ENCODE peak calls at places on chromosomes 4 and X, in four cellular contexts. One of them, this sample, is unnamed.
A peak's percentile ranks its signal among the peaks of the same experiment; 100 is the strongest.

GRCh38 chr4:152687974-152688599 is 8.3 kb upstream of the TMEM154 start:
- DNase-seq in ovary: no peak
- DNase-seq in heart left ventricle: peak; percentile 36
- DNase-seq in left ventricle myocardium inferior: peak; percentile 24
- DNase-seq in this sample: no peak

GRCh38 chrX:77453190-77453589 is 6.0 kb downstream of the FGF16 start:
- DNase-seq in ovary: no peak
- DNase-seq in left ventricle myocardium inferior: no peak
- DNase-seq in heart left ventricle: no peak
- DNase-seq in this sample: no peak

GRCh38 chr4:123849495-123849894 is 452.9 kb downstream of the SPRY1 start:
- DNase-seq in heart left ventricle: no peak
- DNase-seq in ovary: no peak
- DNase-seq in left ventricle myocardium inferior: no peak
- DNase-seq in this sample: no peak

GRCh38 chrX:149040873-149041535 is 464.1 kb downstream of the IDS start:
- DNase-seq in heart left ventricle: no peak
- DNase-seq in left ventricle myocardium inferior: no peak
- DNase-seq in ovary: no peak
- DNase-seq in this sample: no peak

GRCh38 chrX:12965390-12965940 is 9.4 kb upstream of the TMSB4X start:
- DNase-seq in heart left ventricle: no peak
- DNase-seq in left ventricle myocardium inferior: no peak
- DNase-seq in ovary: no peak
- DNase-seq in this sample: no peak

GRCh38 chr4:52100062-52100461 is 49.0 kb downstream of the SPATA18 start:
- DNase-seq in left ventricle myocardium inferior: no peak
- DNase-seq in ovary: no peak
- DNase-seq in heart left ventricle: no peak
- DNase-seq in this sample: no peak

GRCh38 chrX:123481908-123482873 is 250.7 kb downstream of the THOC2 start:
- DNase-seq in heart left ventricle: no peak
- DNase-seq in left ventricle myocardium inferior: no peak
- DNase-seq in ovary: no peak
- DNase-seq in this sample: no peak

GRCh38 chr4:65943076-65943475 is 272.8 kb upstream of the EPHA5 start:
- DNase-seq in heart left ventricle: no peak
- DNase-seq in ovary: no peak
- DNase-seq in left ventricle myocardium inferior: no peak
- DNase-seq in this sample: no peak

GRCh38 chr4:1711055-1711905 is 839 bp downstream of the SLBP start:
- DNase-seq in ovary: peak; percentile 61
- DNase-seq in left ventricle myocardium inferior: peak; percentile 50
- DNase-seq in heart left ventricle: peak; percentile 64
- DNase-seq in this sample: peak; percentile 38

GRCh38 chr4:24321151-24321550 is 263.2 kb downstream of the DHX15 start:
- DNase-seq in left ventricle myocardium inferior: no peak
- DNase-seq in ovary: no peak
- DNase-seq in heart left ventricle: no peak
- DNase-seq in this sample: no peak

GRCh38 chr4:173272314-173272713 is 61.8 kb downstream of the HMGB2 start:
- DNase-seq in left ventricle myocardium inferior: no peak
- DNase-seq in heart left ventricle: no peak
- DNase-seq in ovary: no peak
- DNase-seq in this sample: no peak

GRCh38 chr4:44629280-44629866 is 22.1 kb downstream of the YIPF7 start:
- DNase-seq in left ventricle myocardium inferior: no peak
- DNase-seq in ovary: no peak
- DNase-seq in heart left ventricle: no peak
- DNase-seq in this sample: no peak

GRCh38 chrX:150763810-150764209 is 70.6 kb downstream of the MTMR1 start:
- DNase-seq in ovary: no peak
- DNase-seq in heart left ventricle: no peak
- DNase-seq in left ventricle myocardium inferior: no peak
- DNase-seq in this sample: no peak

GRCh38 chr4:141246243-141246642 is 25.5 kb downstream of the ZNF330 start:
- DNase-seq in heart left ventricle: no peak
- DNase-seq in ovary: no peak
- DNase-seq in left ventricle myocardium inferior: no peak
- DNase-seq in this sample: no peak

GRCh38 chr4:186717556-186717955 is 6.1 kb downstream of the FAT1 start:
- DNase-seq in ovary: no peak
- DNase-seq in heart left ventricle: no peak
- DNase-seq in left ventricle myocardium inferior: no peak
- DNase-seq in this sample: no peak

GRCh38 chr4:186724048-186724860 is 598 bp upstream of the FAT1 start:
- DNase-seq in ovary: peak; percentile 69
- DNase-seq in left ventricle myocardium inferior: peak; percentile 56
- DNase-seq in heart left ventricle: peak; percentile 57
- DNase-seq in this sample: no peak

GRCh38 chr4:186722856-186723206 is 825 bp downstream of the FAT1 start:
- DNase-seq in heart left ventricle: no peak
- DNase-seq in left ventricle myocardium inferior: no peak
- DNase-seq in ovary: no peak
- DNase-seq in this sample: no peak

GRCh38 chr4:186723207-186724047 is at the start of gene FAT1:
- DNase-seq in left ventricle myocardium inferior: peak; percentile 73
- DNase-seq in ovary: peak; percentile 79
- DNase-seq in heart left ventricle: peak; percentile 73
- DNase-seq in this sample: no peak

GRCh38 chr4:186719925-186720694 is 3.5 kb downstream of the FAT1 start:
- DNase-seq in ovary: no peak
- DNase-seq in heart left ventricle: no peak
- DNase-seq in left ventricle myocardium inferior: no peak
- DNase-seq in this sample: no peak
- TF ChIP-seq CTCF in ovary: no peak
- TF ChIP-seq CTCF in heart left ventricle: peak; percentile 26
- TF ChIP-seq CTCF in left ventricle myocardium inferior: peak; percentile 35
- TF ChIP-seq CTCF in this sample: peak; percentile 34

GRCh38 chr4:80171251-80171650 is 26.1 kb upstream of the PRDM8 start:
- DNase-seq in ovary: no peak
- DNase-seq in left ventricle myocardium inferior: no peak
- DNase-seq in heart left ventricle: no peak
- DNase-seq in this sample: no peak

GRCh38 chr4:80172203-80172602 is 25.1 kb upstream of the PRDM8 start:
- DNase-seq in ovary: no peak
- DNase-seq in left ventricle myocardium inferior: no peak
- DNase-seq in heart left ventricle: no peak
- DNase-seq in this sample: no peak

GRCh38 chr4:80171656-80172055 is 25.6 kb upstream of the PRDM8 start:
- DNase-seq in left ventricle myocardium inferior: no peak
- DNase-seq in heart left ventricle: no peak
- DNase-seq in ovary: no peak
- DNase-seq in this sample: no peak

GRCh38 chr4:80173841-80174240 is 23.5 kb upstream of the PRDM8 start:
- DNase-seq in left ventricle myocardium inferior: no peak
- DNase-seq in ovary: no peak
- DNase-seq in heart left ventricle: no peak
- DNase-seq in this sample: no peak

DNA sequence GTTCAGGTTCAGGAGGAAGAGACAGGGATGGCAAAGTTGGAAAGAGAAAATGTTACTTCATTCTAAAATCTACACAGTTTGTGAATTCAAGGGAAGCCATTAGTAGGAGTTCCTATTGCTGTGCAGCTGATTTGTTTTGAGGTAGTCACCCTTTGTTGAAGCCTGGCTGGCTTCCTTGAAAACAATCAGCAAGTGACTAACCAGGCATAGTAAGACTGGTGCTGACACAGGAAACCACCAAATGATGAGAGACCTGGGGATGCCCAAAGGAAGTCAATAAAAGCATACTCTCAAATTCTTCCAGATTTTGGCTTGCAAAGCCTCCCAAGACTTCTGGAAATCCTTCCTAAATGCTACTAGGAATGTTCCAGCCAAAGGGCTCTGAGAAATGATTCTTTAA is 23.9 kb upstream of the PRDM8 start:
- DNase-seq in ovary: no peak
- DNase-seq in heart left ventricle: no peak
- DNase-seq in left ventricle myocardium inferior: no peak
- DNase-seq in this sample: no peak
- H3K4me1 ChIP-seq in ovary: no peaks in the 10 kb centered on the region
- H3K4me1 ChIP-seq in heart left ventricle: no peaks in the 10 kb centered on the region
- H3K4me1 ChIP-seq in left ventricle myocardium inferior: no peaks in the 10 kb centered on the region
- H3K4me1 ChIP-seq in this sample: peaks cover 9% of the 10 kb centered on the region

GRCh38 chr4:6955261-6955911 is 45.8 kb downstream of the TBC1D14 start:
- DNase-seq in ovary: no peak
- DNase-seq in left ventricle myocardium inferior: no peak
- DNase-seq in heart left ventricle: no peak
- DNase-seq in this sample: no peak

GRCh38 chr4:6957994-6958393 is 48.4 kb downstream of the TBC1D14 start:
- DNase-seq in heart left ventricle: no peak
- DNase-seq in left ventricle myocardium inferior: no peak
- DNase-seq in ovary: no peak
- DNase-seq in this sample: no peak

GRCh38 chr4:6957148-6957520 is 47.5 kb downstream of the TBC1D14 start:
- DNase-seq in ovary: no peak
- DNase-seq in heart left ventricle: no peak
- DNase-seq in left ventricle myocardium inferior: no peak
- DNase-seq in this sample: no peak

GRCh38 chr4:6956434-6957147 is 47.0 kb downstream of the TBC1D14 start:
- DNase-seq in ovary: no peak
- DNase-seq in heart left ventricle: no peak
- DNase-seq in left ventricle myocardium inferior: no peak
- DNase-seq in this sample: no peak

GRCh38 chr4:6956087-6956433 is 46.4 kb downstream of the TBC1D14 start:
- DNase-seq in ovary: no peak
- DNase-seq in heart left ventricle: no peak
- DNase-seq in left ventricle myocardium inferior: no peak
- DNase-seq in this sample: no peak
- H3K4me3 ChIP-seq in ovary: no peak overlapping the region
- H3K4me3 ChIP-seq in heart left ventricle: no peak overlapping the region
- H3K4me3 ChIP-seq in left ventricle myocardium inferior: no peak overlapping the region
- H3K4me3 ChIP-seq in this sample: no peak overlapping the region

GRCh38 chrX:116806288-116806802 is 343.6 kb upstream of the CT83 start:
- DNase-seq in left ventricle myocardium inferior: no peak
- DNase-seq in ovary: no peak
- DNase-seq in heart left ventricle: no peak
- DNase-seq in this sample: no peak
- TF ChIP-seq CTCF in left ventricle myocardium inferior: no peak
- TF ChIP-seq CTCF in ovary: no peak
- TF ChIP-seq CTCF in heart left ventricle: no peak
- TF ChIP-seq CTCF in this sample: no peak

GRCh38 chr4:151318310-151319006 is 6.9 kb downstream of the SH3D19 start:
- DNase-seq in heart left ventricle: no peak
- DNase-seq in ovary: no peak
- DNase-seq in left ventricle myocardium inferior: no peak
- DNase-seq in this sample: no peak
- H3K4me1 ChIP-seq in heart left ventricle: peaks cover 66% of the 10 kb centered on the region
- H3K4me1 ChIP-seq in ovary: peaks cover 27% of the 10 kb centered on the region
- H3K4me1 ChIP-seq in left ventricle myocardium inferior: peaks cover 98% of the 10 kb centered on the region
- H3K4me1 ChIP-seq in this sample: peaks cover 45% of the 10 kb centered on the region

GRCh38 chrX:67500617-67501016 is 43.2 kb upstream of the AR start:
- DNase-seq in ovary: no peak
- DNase-seq in left ventricle myocardium inferior: no peak
- DNase-seq in heart left ventricle: no peak
- DNase-seq in this sample: no peak
- H3K4me3 ChIP-seq in ovary: no peak overlapping the region
- H3K4me3 ChIP-seq in left ventricle myocardium inferior: no peak overlapping the region
- H3K4me3 ChIP-seq in heart left ventricle: no peak overlapping the region
- H3K4me3 ChIP-seq in this sample: no peak overlapping the region

GRCh38 chrX:23398570-23398969 is 63.9 kb downstream of the PTCHD1 start:
- DNase-seq in heart left ventricle: no peak
- DNase-seq in ovary: no peak
- DNase-seq in left ventricle myocardium inferior: no peak
- DNase-seq in this sample: no peak

GRCh38 chrX:23403849-23404248 is 69.2 kb downstream of the PTCHD1 start:
- DNase-seq in ovary: no peak
- DNase-seq in heart left ventricle: no peak
- DNase-seq in left ventricle myocardium inferior: no peak
- DNase-seq in this sample: no peak
- TF ChIP-seq CTCF in ovary: no peak
- TF ChIP-seq CTCF in heart left ventricle: no peak
- TF ChIP-seq CTCF in left ventricle myocardium inferior: no peak
- TF ChIP-seq CTCF in this sample: peak; percentile 24

GRCh38 chr4:12846368-12846767 is 637.8 kb downstream of the RAB28 start:
- DNase-seq in ovary: no peak
- DNase-seq in left ventricle myocardium inferior: no peak
- DNase-seq in heart left ventricle: no peak
- DNase-seq in this sample: no peak

DNA sequence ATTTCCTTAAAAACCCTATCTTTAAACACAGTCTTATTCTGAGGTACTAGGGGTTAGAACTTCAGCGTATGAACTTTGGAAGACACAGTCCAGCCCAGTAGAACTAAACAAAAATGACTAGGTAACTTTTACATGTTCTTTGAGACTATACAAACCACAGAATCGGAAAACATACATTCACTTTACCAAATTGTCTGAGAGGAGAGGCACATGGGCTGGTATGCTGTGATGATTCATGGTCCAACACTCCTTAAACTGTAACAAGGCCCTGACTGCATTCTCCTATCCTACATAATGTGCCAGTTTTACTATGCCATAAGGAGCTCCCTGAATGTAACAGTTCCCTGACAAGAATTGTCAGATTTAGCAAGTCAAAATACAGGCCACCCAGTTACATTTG is 640.0 kb downstream of the RAB28 start:
- DNase-seq in ovary: no peak
- DNase-seq in left ventricle myocardium inferior: no peak
- DNase-seq in heart left ventricle: no peak
- DNase-seq in this sample: no peak
- H3K4me1 ChIP-seq in ovary: no peaks in the 10 kb centered on the region
- H3K4me1 ChIP-seq in left ventricle myocardium inferior: no peaks in the 10 kb centered on the region
- H3K4me1 ChIP-seq in heart left ventricle: no peaks in the 10 kb centered on the region
- H3K4me1 ChIP-seq in this sample: no peaks in the 10 kb centered on the region

GRCh38 chrX:72714471-72714916 is 388 bp upstream of the PHKA1 start:
- DNase-seq in heart left ventricle: peak; percentile 62
- DNase-seq in ovary: peak; percentile 79
- DNase-seq in left ventricle myocardium inferior: peak; percentile 65
- DNase-seq in this sample: peak; percentile 46

GRCh38 chrX:72715546-72715945 is 1.4 kb upstream of the PHKA1 start:
- DNase-seq in ovary: no peak
- DNase-seq in left ventricle myocardium inferior: no peak
- DNase-seq in heart left ventricle: no peak
- DNase-seq in this sample: no peak

GRCh38 chrX:72716766-72717165 is 2.7 kb upstream of the PHKA1 start:
- DNase-seq in left ventricle myocardium inferior: no peak
- DNase-seq in ovary: no peak
- DNase-seq in heart left ventricle: no peak
- DNase-seq in this sample: no peak

GRCh38 chrX:72712094-72712755 is 1.9 kb downstream of the PHKA1 start:
- DNase-seq in ovary: no peak
- DNase-seq in heart left ventricle: no peak
- DNase-seq in left ventricle myocardium inferior: no peak
- DNase-seq in this sample: no peak

GRCh38 chrX:72713130-72713529 is 976 bp downstream of the PHKA1 start:
- DNase-seq in ovary: no peak
- DNase-seq in heart left ventricle: no peak
- DNase-seq in left ventricle myocardium inferior: no peak
- DNase-seq in this sample: no peak
- H3K4me3 ChIP-seq in ovary: peak overlapping the region; percentile 33
- H3K4me3 ChIP-seq in heart left ventricle: peak overlapping the region; percentile 59
- H3K4me3 ChIP-seq in left ventricle myocardium inferior: peak overlapping the region; percentile 68
- H3K4me3 ChIP-seq in this sample: peak overlapping the region; percentile 51

DNA sequence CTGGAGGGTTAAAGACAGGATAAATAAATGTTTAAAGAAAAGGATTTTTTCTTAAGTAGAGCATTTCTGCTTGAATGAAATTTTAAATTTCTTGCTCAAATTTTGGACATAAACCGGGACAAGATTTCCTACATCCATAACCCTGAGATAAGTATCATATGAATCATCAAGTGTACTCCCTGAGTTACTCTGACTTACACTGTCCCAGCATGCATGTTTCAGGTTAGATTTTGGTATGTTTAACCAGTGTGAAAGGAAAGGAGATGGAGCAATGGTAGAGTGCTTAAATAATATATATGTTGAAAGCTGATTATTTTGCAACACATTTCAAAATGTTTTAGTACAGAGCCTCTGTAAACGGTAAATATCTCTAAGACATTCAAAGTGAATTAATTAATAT is 175.2 kb downstream of the ADGRL3 start:
- DNase-seq in ovary: no peak
- DNase-seq in heart left ventricle: no peak
- DNase-seq in left ventricle myocardium inferior: no peak
- DNase-seq in this sample: no peak
- TF ChIP-seq CTCF in ovary: no peak
- TF ChIP-seq CTCF in heart left ventricle: no peak
- TF ChIP-seq CTCF in left ventricle myocardium inferior: no peak
- TF ChIP-seq CTCF in this sample: no peak

This sample was measured in RWPE2.